ENCODE peak calls at places on chromosomes 12 and 14, in four cellular contexts. H is H7, P is fibroblast of lung, X is lower lobe of right lung. R is an unnamed sample.

GRCh38 chr14:49727171-49727570 is 34.3 kb downstream of the KLHDC1 start:
- DNase-seq in H (no peak), P (no peak), X (no peak), R (no peak)

GRCh38 chr12:115251727-115252126 is 567.8 kb upstream of the TBX3 start:
- DNase-seq in H (no peak), P (no peak), X (no peak), R (no peak)

GRCh38 chr12:58530421-58531067 is 389.8 kb downstream of the LRIG3 start:
- DNase-seq in H (no peak), P (peak; percentile 89), X (no peak), R (peak; percentile 33)

GRCh38 chr12:1644113-1644512 is 15.1 kb downstream of the WNT5B start:
- DNase-seq in H (no peak), P (no peak), X (no peak), R (no peak)

GRCh38 chr12:108638141-108638823 is 4.6 kb upstream of the SELPLG start:
- DNase-seq in H (peak; percentile 88), P (no peak), X (peak; percentile 49), R (no peak)

GRCh38 chr14:74251546-74252030 is 12.3 kb downstream of the VSX2 start:
- DNase-seq in H (peak; percentile 78), P (peak; percentile 78), X (peak; percentile 79), R (peak; percentile 31)

GRCh38 chr14:63454863-63455622 is 88.1 kb downstream of the PPP2R5E start:
- DNase-seq in H (no peak), P (peak; percentile 51), X (no peak), R (peak; percentile 10)

GRCh38 chr14:95024380-95024779 is 132.9 kb downstream of the DICER1 start:
- DNase-seq in H (no peak), P (no peak), X (no peak), R (no peak)

GRCh38 chr12:51118706-51119105 is 35.3 kb upstream of the CSRNP2 start:
- DNase-seq in H (no peak), P (no peak), X (no peak), R (peak; percentile 13)

GRCh38 chr14:91223028-91223783 is 21.3 kb downstream of the GPR68 start:
- DNase-seq in H (no peak), P (no peak), X (no peak), R (no peak)

GRCh38 chr12:132523576-132524331 is 33.8 kb downstream of the FBRSL1 start:
- DNase-seq in H (no peak), P (peak; percentile 44), X (peak; percentile 81), R (no peak)

GRCh38 chr14:92610849-92611271 is 97.3 kb downstream of the RIN3 start:
- DNase-seq in H (no peak), P (no peak), X (no peak), R (no peak)

GRCh38 chr12:68231229-68231628 is 5.6 kb upstream of the IL26 start:
- DNase-seq in H (no peak), P (no peak), X (no peak), R (no peak)

GRCh38 chr14:79528843-79529405 is 682.4 kb downstream of the DIO2 start:
- DNase-seq in H (no peak), P (no peak), X (no peak), R (no peak)

GRCh38 chr12:80241576-80242273 is 142.4 kb downstream of the OTOGL start:
- DNase-seq in H (no peak), P (peak; percentile 10), X (no peak), R (peak; percentile 23)

GRCh38 chr12:40183745-40184144 is 41.1 kb upstream of the LRRK2 start:
- DNase-seq in H (no peak), P (no peak), X (no peak), R (no peak)

GRCh38 chr14:70013269-70013873 is 134.2 kb downstream of the SMOC1 start:
- DNase-seq in H (peak; percentile 87), P (no peak), X (no peak), R (no peak)

GRCh38 chr12:56221233-56221756 is 427 bp downstream of the RNF41 start:
- DNase-seq in H (peak; percentile 85), P (peak; percentile 76), X (peak; percentile 70), R (peak; percentile 53)

GRCh38 chr12:31368666-31369361 is 42.9 kb upstream of the SINHCAF start:
- DNase-seq in H (peak; percentile 29), P (no peak), X (no peak), R (no peak)

GRCh38 chr12:30692470-30692869 is 3.2 kb downstream of the IPO8 start:
- DNase-seq in H (no peak), P (peak; percentile 37), X (no peak), R (no peak)

GRCh38 chr14:59308706-59309105 is 120.2 kb downstream of the DAAM1 start:
- DNase-seq in H (no peak), P (no peak), X (no peak), R (no peak)

GRCh38 chr12:116492703-116493324 is 66.4 kb upstream of the MAP1LC3B2 start:
- DNase-seq in H (no peak), P (peak; percentile 83), X (no peak), R (peak; percentile 44)

GRCh38 chr14:90545431-90545830 is 148.6 kb downstream of the CALM1 start:
- DNase-seq in H (no peak), P (no peak), X (no peak), R (no peak)

GRCh38 chr12:97643961-97644360 is 181.4 kb downstream of the RMST start:
- DNase-seq in H (no peak), P (no peak), X (no peak), R (no peak)

GRCh38 chr12:74415633-74416032 is 122.0 kb upstream of the ATXN7L3B start:
- DNase-seq in H (no peak), P (peak; percentile 36), X (no peak), R (no peak)

GRCh38 chr12:111488271-111488670 is 82.5 kb downstream of the SH2B3 start:
- DNase-seq in H (no peak), P (peak; percentile 28), X (no peak), R (no peak)

GRCh38 chr14:101726295-101726953 is 35.1 kb upstream of the PPP2R5C start:
- DNase-seq in H (no peak), P (no peak), X (no peak), R (no peak)

GRCh38 chr12:118103601-118104382 is at the start of gene VSIG10:
- DNase-seq in H (peak; percentile 94), P (peak; percentile 57), X (peak; percentile 84), R (peak; percentile 8)

GRCh38 chr14:50775357-50775756 is 55.6 kb downstream of the NIN start:
- DNase-seq in H (no peak), P (peak; percentile 92), X (no peak), R (peak; percentile 87)

GRCh38 chr14:60195179-60195810 is 30.1 kb upstream of the DHRS7 start:
- DNase-seq in H (peak; percentile 13), P (no peak), X (no peak), R (no peak)

GRCh38 chr12:47102845-47103666 is 23.3 kb upstream of the AMIGO2 start:
- DNase-seq in H (no peak), P (peak; percentile 90), X (no peak), R (peak; percentile 100)

GRCh38 chr14:59343585-59343984 is 121.6 kb downstream of the GPR135 start:
- DNase-seq in H (no peak), P (no peak), X (no peak), R (no peak)

GRCh38 chr12:77226398-77226797 is 161.0 kb upstream of the E2F7 start:
- DNase-seq in H (no peak), P (no peak), X (no peak), R (no peak)
- H3K4me3 ChIP-seq in H (no peak overlapping the region), P (no peak overlapping the region), X (no peak overlapping the region), R (no peak overlapping the region)

GRCh38 chr12:123115409-123116111 is 35.3 kb downstream of the PITPNM2 start:
- DNase-seq in H (no peak), P (peak; percentile 98), X (no peak), R (peak; percentile 97)
- H3K4me3 ChIP-seq in H (no peak overlapping the region), P (no peak overlapping the region), X (no peak overlapping the region), R (no peak overlapping the region)

DNA sequence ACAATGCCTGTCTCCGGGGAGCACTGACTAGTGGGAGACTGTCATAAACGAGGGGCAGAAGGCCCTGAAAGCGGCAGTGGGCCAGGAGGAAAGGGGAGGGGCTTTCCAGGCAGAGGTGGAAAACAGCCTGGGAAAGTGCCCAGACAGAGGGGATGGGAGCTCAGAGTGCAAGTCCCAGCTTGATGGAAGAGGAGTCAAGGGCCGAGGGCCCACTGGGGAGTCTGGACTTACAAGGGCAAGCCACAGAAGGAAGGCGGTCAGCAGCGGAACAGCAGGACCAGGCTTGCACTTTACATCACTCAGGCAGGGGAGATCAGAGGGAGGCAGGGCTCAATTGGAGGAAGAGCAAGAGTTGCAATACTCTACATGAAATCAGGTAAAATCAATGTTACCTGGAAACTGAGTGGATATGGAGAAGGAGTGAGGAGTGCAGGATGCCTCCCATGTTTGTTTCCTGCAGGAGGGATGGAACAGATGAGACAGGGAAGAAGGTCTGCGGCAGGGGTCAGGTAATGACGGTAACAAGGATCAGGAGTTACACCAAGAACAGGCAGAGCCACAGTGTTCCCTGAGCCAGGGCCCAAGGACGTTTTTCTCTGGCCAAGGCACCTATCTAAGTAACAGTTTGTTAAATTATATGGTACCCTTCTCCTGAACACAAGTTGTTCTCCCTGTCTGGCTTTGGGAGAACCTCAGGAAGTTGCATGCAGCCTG is 23.8 kb downstream of the PXN start:
- DNase-seq in H (no peak), P (peak; percentile 45), X (no peak), R (no peak)
- H3K4me3 ChIP-seq in H (no peak overlapping the region), P (no peak overlapping the region), X (no peak overlapping the region), R (no peak overlapping the region)

GRCh38 chr14:36661506-36662257 is at the start of gene PAX9:
- DNase-seq in H (peak; percentile 96), P (peak; percentile 42), X (peak; percentile 82), R (peak; percentile 42)

GRCh38 chr14:36662543-36663403 is 1.1 kb downstream of the PAX9 start:
- DNase-seq in H (peak; percentile 70), P (no peak), X (no peak), R (no peak)

GRCh38 chr14:36664322-36665193 is 2.9 kb downstream of the PAX9 start:
- DNase-seq in H (peak; percentile 22), P (no peak), X (no peak), R (no peak)

GRCh38 chr14:36662258-36662542 is 540 bp downstream of the PAX9 start:
- DNase-seq in H (no peak), P (no peak), X (no peak), R (no peak)

GRCh38 chr14:36663404-36664321 is 2.0 kb downstream of the PAX9 start:
- DNase-seq in H (peak; percentile 81), P (no peak), X (no peak), R (no peak)
- H3K4me3 ChIP-seq in H (peak overlapping the region; percentile 37), P (no peak overlapping the region), X (peak overlapping the region; percentile 43), R (peak overlapping the region; percentile 68)

GRCh38 chr12:12926571-12927071 is 25.3 kb downstream of the GPRC5D start:
- DNase-seq in H (no peak), P (no peak), X (no peak), R (no peak)
- H3K4me3 ChIP-seq in H (no peak overlapping the region), P (no peak overlapping the region), X (no peak overlapping the region), R (no peak overlapping the region)

GRCh38 chr14:23181946-23182345 is 1.5 kb downstream of the SLC7A8 start:
- DNase-seq in H (peak; percentile 43), P (no peak), X (no peak), R (no peak)
- H3K4me3 ChIP-seq in H (peak overlapping the region; percentile 48), P (no peak overlapping the region), X (peak overlapping the region; percentile 55), R (no peak overlapping the region)

R was measured in AG09309.